ENCODE peak calls at places on chromosomes 1 and 21, in nine cellular contexts. W, E, J, R, Y, O, S, X and F are unnamed samples.

GRCh38 chr21:41763398-41763931 is 3.4 kb downstream of the RIPK4 start:
- DNase-seq in W (no peak), E (no peak), J (no peak), R (no peak), Y (no peak), O (peak; percentile 35), S (no peak), X (no peak), F (no peak)

GRCh38 chr1:21861602-21862429 is 49.8 kb downstream of the LDLRAD2 start:
- DNase-seq in W (no peak), E (peak; percentile 28), J (no peak), R (no peak), Y (no peak), O (peak; percentile 66), S (no peak), X (no peak), F (no peak)

GRCh38 chr21:36799869-36800268 is 101.0 kb downstream of the SIM2 start:
- DNase-seq in W (no peak), E (no peak), J (no peak), R (no peak), Y (no peak), O (no peak), S (no peak), X (no peak), F (no peak)

GRCh38 chr21:24420694-24421093 is 1186.6 kb downstream of the MRPL39 start:
- DNase-seq in W (no peak), E (no peak), J (no peak), R (no peak), Y (no peak), O (no peak), S (no peak), X (no peak), F (no peak)

GRCh38 chr21:14985306-14985705 is 79.5 kb downstream of the NRIP1 start:
- DNase-seq in W (no peak), E (no peak), J (no peak), R (no peak), Y (no peak), O (no peak), S (no peak), X (no peak), F (no peak)

GRCh38 chr1:162373541-162374375 is 2.9 kb downstream of the SPATA46 start:
- DNase-seq in W (no peak), E (peak; percentile 55), J (no peak), R (no peak), Y (no peak), O (peak; percentile 95), S (peak; percentile 38), X (no peak), F (no peak)

GRCh38 chr1:235575597-235575996 is 71.3 kb upstream of the B3GALNT2 start:
- DNase-seq in W (no peak), E (no peak), J (no peak), R (no peak), Y (no peak), O (no peak), S (no peak), X (no peak), F (no peak)

GRCh38 chr21:45531393-45532215 is 10.6 kb downstream of the SLC19A1 start:
- DNase-seq in W (no peak), E (no peak), J (no peak), R (no peak), Y (peak; percentile 24), O (no peak), S (no peak), X (peak; percentile 77), F (no peak)

GRCh38 chr1:110540891-110541685 is 22.1 kb upstream of the KCNA10 start:
- DNase-seq in W (no peak), E (no peak), J (no peak), R (no peak), Y (no peak), O (no peak), S (no peak), X (no peak), F (no peak)

GRCh38 chr1:208052135-208052534 is 141.2 kb upstream of the CD34 start:
- DNase-seq in W (no peak), E (no peak), J (no peak), R (no peak), Y (no peak), O (no peak), S (no peak), X (no peak), F (no peak)

GRCh38 chr1:53554592-53555305 is 95.5 kb downstream of the DMRTB1 start:
- DNase-seq in W (no peak), E (no peak), J (no peak), R (no peak), Y (no peak), O (no peak), S (no peak), X (peak; percentile 61), F (no peak)

GRCh38 chr1:226029093-226029496 is 30.0 kb upstream of the SDE2 start:
- DNase-seq in W (no peak), E (no peak), J (no peak), R (peak; percentile 61), Y (no peak), O (no peak), S (no peak), X (no peak), F (no peak)

GRCh38 chr1:66253330-66253921 is 280.5 kb upstream of the SGIP1 start:
- DNase-seq in W (no peak), E (peak; percentile 88), J (no peak), R (peak; percentile 33), Y (no peak), O (peak; percentile 77), S (peak; percentile 60), X (no peak), F (no peak)

GRCh38 chr1:64505944-64506658 is 36.2 kb downstream of the CACHD1 start:
- DNase-seq in W (peak; percentile 8), E (no peak), J (no peak), R (no peak), Y (no peak), O (peak; percentile 72), S (no peak), X (peak; percentile 69), F (no peak)

GRCh38 chr1:180948357-180948756 is 35.7 kb downstream of the KIAA1614 start:
- DNase-seq in W (no peak), E (peak; percentile 51), J (no peak), R (no peak), Y (no peak), O (no peak), S (no peak), X (no peak), F (no peak)

GRCh38 chr1:27153549-27153886 is 1.4 kb downstream of the SLC9A1 start:
- DNase-seq in W (no peak), E (no peak), J (no peak), R (no peak), Y (no peak), O (peak; percentile 51), S (no peak), X (no peak), F (no peak)

GRCh38 chr1:76625887-76626286 is 241.4 kb upstream of the ST6GALNAC5 start:
- DNase-seq in W (no peak), E (no peak), J (no peak), R (no peak), Y (no peak), O (no peak), S (no peak), X (no peak), F (no peak)

GRCh38 chr1:11804666-11805453 is 904 bp downstream of the MTHFR start:
- DNase-seq in W (no peak), E (peak; percentile 67), J (no peak), R (no peak), Y (peak; percentile 84), O (peak; percentile 64), S (no peak), X (no peak), F (peak; percentile 11)

GRCh38 chr1:207027221-207027777 is 5.3 kb downstream of the C1orf116 start:
- DNase-seq in W (no peak), E (no peak), J (no peak), R (no peak), Y (no peak), O (peak; percentile 98), S (no peak), X (peak; percentile 83), F (no peak)

GRCh38 chr1:116064616-116065015 is 46.6 kb upstream of the MAB21L3 start:
- DNase-seq in W (no peak), E (peak; percentile 35), J (no peak), R (no peak), Y (no peak), O (peak; percentile 64), S (no peak), X (no peak), F (no peak)

GRCh38 chr21:42677339-42678117 is 24.1 kb downstream of the PDE9A start:
- DNase-seq in W (no peak), E (peak; percentile 64), J (no peak), R (no peak), Y (no peak), O (peak; percentile 64), S (peak; percentile 89), X (peak; percentile 21), F (no peak)

GRCh38 chr1:79726321-79726720 is 719.8 kb upstream of the ADGRL4 start:
- DNase-seq in W (no peak), E (peak; percentile 75), J (no peak), R (no peak), Y (no peak), O (no peak), S (peak; percentile 63), X (no peak), F (no peak)

GRCh38 chr1:27071049-27071416 is 58.4 kb upstream of the TENT5B start:
- DNase-seq in W (no peak), E (peak; percentile 18), J (no peak), R (no peak), Y (no peak), O (peak; percentile 10), S (no peak), X (no peak), F (no peak)

GRCh38 chr1:109818351-109819325 is 54.9 kb upstream of the EPS8L3 start:
- DNase-seq in W (no peak), E (no peak), J (no peak), R (no peak), Y (no peak), O (no peak), S (no peak), X (peak; percentile 37), F (no peak)

GRCh38 chr1:224498574-224499170 is 64.1 kb upstream of the WDR26 start:
- DNase-seq in W (no peak), E (peak; percentile 92), J (no peak), R (no peak), Y (no peak), O (peak; percentile 96), S (peak; percentile 55), X (no peak), F (no peak)

GRCh38 chr1:209106237-209106741 is 477.2 kb upstream of the CAMK1G start:
- DNase-seq in W (no peak), E (no peak), J (no peak), R (no peak), Y (no peak), O (peak; percentile 28), S (peak; percentile 71), X (no peak), F (no peak)

GRCh38 chr1:41314781-41315481 is 46.3 kb upstream of the FOXO6 start:
- DNase-seq in W (no peak), E (peak; percentile 74), J (no peak), R (no peak), Y (no peak), O (no peak), S (no peak), X (no peak), F (no peak)